ENCODE peak calls at places on chromosome 12, in four cellular contexts. One of them, this sample, is unnamed. For H3K27me3, the result is how much of the 10 kb centered on the place peaks cover.

GRCh38 chr12:55997535-55997859 is 421 bp downstream of the SUOX start:
- DNase-seq in tibial artery: no peak
- DNase-seq in SK-N-SH: no peak
- DNase-seq in endothelial cell of umbilical vein: no peak
- DNase-seq in this sample: no peak

GRCh38 chr12:52495385-52495784 is 2.3 kb upstream of the KRT6A start:
- DNase-seq in tibial artery: no peak
- DNase-seq in SK-N-SH: no peak
- DNase-seq in endothelial cell of umbilical vein: no peak
- DNase-seq in this sample: no peak

GRCh38 chr12:29073631-29074239 is 75.3 kb upstream of the FAR2 start:
- DNase-seq in tibial artery: no peak
- DNase-seq in SK-N-SH: peak
- DNase-seq in endothelial cell of umbilical vein: peak
- DNase-seq in this sample: no peak

GRCh38 chr12:14111230-14111865 is 129.9 kb upstream of the GRIN2B start:
- DNase-seq in tibial artery: no peak
- DNase-seq in SK-N-SH: peak
- DNase-seq in endothelial cell of umbilical vein: no peak
- DNase-seq in this sample: no peak

GRCh38 chr12:15677207-15677606 is 112.0 kb downstream of the EPS8 start:
- DNase-seq in tibial artery: no peak
- DNase-seq in SK-N-SH: no peak
- DNase-seq in endothelial cell of umbilical vein: no peak
- DNase-seq in this sample: no peak

GRCh38 chr12:6666211-6666610 is 3.3 kb upstream of the ING4 start:
- DNase-seq in tibial artery: no peak
- DNase-seq in SK-N-SH: no peak
- DNase-seq in endothelial cell of umbilical vein: no peak
- DNase-seq in this sample: no peak

GRCh38 chr12:117119592-117120198 is 20.5 kb upstream of the TESC start:
- DNase-seq in tibial artery: no peak
- DNase-seq in SK-N-SH: peak
- DNase-seq in endothelial cell of umbilical vein: no peak
- DNase-seq in this sample: no peak

GRCh38 chr12:93978553-93978952 is 169.8 kb upstream of the PLXNC1 start:
- DNase-seq in tibial artery: no peak
- DNase-seq in SK-N-SH: no peak
- DNase-seq in endothelial cell of umbilical vein: no peak
- DNase-seq in this sample: no peak

GRCh38 chr12:128872303-128872702 is 19.0 kb downstream of the GLT1D1 start:
- DNase-seq in tibial artery: no peak
- DNase-seq in SK-N-SH: no peak
- DNase-seq in endothelial cell of umbilical vein: no peak
- DNase-seq in this sample: no peak
- H3K27me3 ChIP-seq in tibial artery: under half
- H3K27me3 ChIP-seq in SK-N-SH: under half
- H3K27me3 ChIP-seq in endothelial cell of umbilical vein: under half
- H3K27me3 ChIP-seq in this sample: under half

DNA sequence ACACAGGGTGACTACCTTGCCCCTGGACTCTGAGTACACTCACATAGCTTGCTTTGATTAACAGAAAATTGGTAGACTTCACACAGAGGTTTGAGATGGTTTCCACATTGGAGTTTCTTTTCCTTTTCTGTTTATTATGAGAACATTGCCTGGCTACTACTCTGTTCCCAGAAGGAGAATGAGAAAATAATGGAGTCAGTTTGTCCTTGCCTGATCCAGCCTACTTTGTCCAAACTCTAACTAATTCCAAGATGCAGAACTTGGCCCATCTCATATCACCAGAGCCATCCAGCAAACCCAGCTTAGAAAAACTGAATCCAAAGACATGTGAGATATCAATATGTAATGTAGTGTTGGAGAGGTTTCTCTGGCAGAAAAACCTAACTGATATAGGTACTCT is 20.4 kb downstream of the TAS2R50 start:
- DNase-seq in tibial artery: no peak
- DNase-seq in SK-N-SH: no peak
- DNase-seq in endothelial cell of umbilical vein: no peak
- DNase-seq in this sample: no peak
- H3K4me3 ChIP-seq in tibial artery: no peak
- H3K4me3 ChIP-seq in SK-N-SH: no peak
- H3K4me3 ChIP-seq in endothelial cell of umbilical vein: no peak
- H3K4me3 ChIP-seq in this sample: no peak

DNA sequence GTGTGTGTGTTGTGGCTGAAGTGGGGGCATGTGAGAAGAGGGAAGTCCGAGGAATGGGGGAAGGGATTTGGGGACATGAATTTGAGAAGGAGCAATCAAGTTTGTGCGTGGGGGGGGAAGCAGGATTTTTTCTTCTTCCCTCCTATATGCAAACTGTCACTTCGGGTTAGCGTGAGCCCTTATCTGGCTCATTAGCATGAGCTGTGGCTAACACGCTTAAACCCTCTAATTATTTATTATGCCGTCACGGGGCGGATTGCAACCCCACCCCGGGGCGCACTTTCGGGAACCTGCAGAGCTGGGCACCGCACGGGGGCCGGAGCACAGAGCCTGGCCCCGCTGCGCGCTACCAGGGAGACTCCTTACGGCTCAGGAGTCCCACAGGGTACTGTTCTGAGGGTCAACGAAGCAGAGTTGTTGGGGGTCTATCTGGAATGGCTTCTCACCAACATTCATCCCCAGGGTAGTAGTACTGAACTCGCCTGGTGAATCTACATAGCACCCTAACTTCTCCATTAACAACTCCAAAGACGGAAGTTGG is 6.5 kb upstream of the ASCL1 start:
- DNase-seq in tibial artery: no peak
- DNase-seq in SK-N-SH: no peak
- DNase-seq in endothelial cell of umbilical vein: no peak
- DNase-seq in this sample: no peak
- H3K27me3 ChIP-seq in tibial artery: half or more
- H3K27me3 ChIP-seq in SK-N-SH: under half
- H3K27me3 ChIP-seq in endothelial cell of umbilical vein: under half
- H3K27me3 ChIP-seq in this sample: under half

GRCh38 chr12:30794591-30795409 is 40.0 kb upstream of the CAPRIN2 start:
- DNase-seq in tibial artery: no peak
- DNase-seq in SK-N-SH: no peak
- DNase-seq in endothelial cell of umbilical vein: peak
- DNase-seq in this sample: no peak
- H3K4me3 ChIP-seq in tibial artery: peak
- H3K4me3 ChIP-seq in SK-N-SH: no peak
- H3K4me3 ChIP-seq in endothelial cell of umbilical vein: peak
- H3K4me3 ChIP-seq in this sample: no peak

GRCh38 chr12:107847430-107847829 is 72.9 kb downstream of the ASCL4 start:
- DNase-seq in tibial artery: no peak
- DNase-seq in SK-N-SH: no peak
- DNase-seq in endothelial cell of umbilical vein: no peak
- DNase-seq in this sample: no peak
- H3K27me3 ChIP-seq in tibial artery: half or more
- H3K27me3 ChIP-seq in SK-N-SH: under half
- H3K27me3 ChIP-seq in endothelial cell of umbilical vein: under half
- H3K27me3 ChIP-seq in this sample: under half

GRCh38 chr12:121590476-121591143 is 9.8 kb upstream of the KDM2B start:
- DNase-seq in tibial artery: no peak
- DNase-seq in SK-N-SH: no peak
- DNase-seq in endothelial cell of umbilical vein: no peak
- DNase-seq in this sample: no peak
- H3K4me3 ChIP-seq in tibial artery: peak
- H3K4me3 ChIP-seq in SK-N-SH: peak
- H3K4me3 ChIP-seq in endothelial cell of umbilical vein: no peak
- H3K4me3 ChIP-seq in this sample: peak

GRCh38 chr12:101663298-101663697 is 34.1 kb upstream of the CHPT1 start:
- DNase-seq in tibial artery: no peak
- DNase-seq in SK-N-SH: no peak
- DNase-seq in endothelial cell of umbilical vein: no peak
- DNase-seq in this sample: no peak
- H3K27me3 ChIP-seq in tibial artery: under half
- H3K27me3 ChIP-seq in SK-N-SH: under half
- H3K27me3 ChIP-seq in endothelial cell of umbilical vein: under half
- H3K27me3 ChIP-seq in this sample: under half